ENCODE peak calls at places on chromosomes 1 and 21, in four cellular contexts. V is GM12878, C is SK-N-SH, T is HepG2. S is an unnamed sample.

GRCh38 chr21:31558839-31559367 is 100.6 kb upstream of the SOD1 start:
- DNase-seq in V (peak; percentile 54), C (peak; percentile 97), T (no peak), S (no peak)

GRCh38 chr1:6373961-6374720 is 19.4 kb downstream of the ACOT7 start:
- DNase-seq in V (no peak), C (no peak), T (no peak), S (no peak)

GRCh38 chr1:215568287-215568692 is 1.2 kb downstream of the KCTD3 start:
- DNase-seq in V (no peak), C (peak; percentile 58), T (no peak), S (peak; percentile 72)

GRCh38 chr1:180571832-180572636 is 13.3 kb downstream of the OVAAL start:
- DNase-seq in V (no peak), C (no peak), T (no peak), S (peak; percentile 51)

GRCh38 chr1:155174334-155175280 is 958 bp downstream of the TRIM46 start:
- DNase-seq in V (no peak), C (peak; percentile 90), T (no peak), S (peak; percentile 54)

GRCh38 chr21:42566524-42567180 is 53.0 kb downstream of the SLC37A1 start:
- DNase-seq in V (no peak), C (no peak), T (no peak), S (no peak)

GRCh38 chr21:43276811-43277210 is 108.0 kb downstream of the CRYAA start:
- DNase-seq in V (no peak), C (no peak), T (no peak), S (no peak)

GRCh38 chr1:31593770-31594632 is 17.7 kb downstream of the TINAGL1 start:
- DNase-seq in V (peak; percentile 26), C (peak; percentile 76), T (peak; percentile 62), S (peak; percentile 80)

GRCh38 chr1:72827285-72827684 is 544.9 kb upstream of the NEGR1 start:
- DNase-seq in V (no peak), C (no peak), T (no peak), S (no peak)

GRCh38 chr1:175388286-175388685 is 195.7 kb upstream of the KIAA0040 start:
- DNase-seq in V (no peak), C (no peak), T (no peak), S (no peak)

GRCh38 chr1:232507571-232507970 is 122.4 kb downstream of the SIPA1L2 start:
- DNase-seq in V (no peak), C (no peak), T (no peak), S (no peak)

GRCh38 chr1:181990730-181991129 is 70.8 kb downstream of the ZNF648 start:
- DNase-seq in V (no peak), C (no peak), T (no peak), S (no peak)

GRCh38 chr1:225480825-225481434 is 53.1 kb upstream of the LBR start:
- DNase-seq in V (no peak), C (peak; percentile 68), T (peak; percentile 36), S (peak; percentile 74)

GRCh38 chr1:61056674-61057439 is 25.5 kb upstream of the NFIA start:
- DNase-seq in V (no peak), C (peak; percentile 72), T (no peak), S (peak; percentile 30)

GRCh38 chr1:59258412-59259032 is 38.4 kb upstream of the FGGY start:
- DNase-seq in V (no peak), C (no peak), T (no peak), S (no peak)

GRCh38 chr1:43979528-43980254 is 681 bp downstream of the B4GALT2 start:
- DNase-seq in V (no peak), C (peak; percentile 89), T (peak; percentile 37), S (peak; percentile 87)

GRCh38 chr1:181440510-181440909 is 42.8 kb upstream of the CACNA1E start:
- DNase-seq in V (no peak), C (no peak), T (no peak), S (no peak)

GRCh38 chr1:30723296-30723897 is at the start of gene MATN1:
- DNase-seq in V (no peak), C (no peak), T (no peak), S (no peak)

GRCh38 chr1:30809514-30810263 is 52.1 kb upstream of the LAPTM5 start:
- DNase-seq in V (no peak), C (no peak), T (no peak), S (peak; percentile 80)

GRCh38 chr1:65948609-65949229 is 156.0 kb downstream of the PDE4B start:
- DNase-seq in V (no peak), C (no peak), T (no peak), S (peak; percentile 19)

GRCh38 chr1:53015508-53015860 is 46.5 kb upstream of the PODN start:
- DNase-seq in V (no peak), C (no peak), T (no peak), S (peak; percentile 44)

GRCh38 chr1:245389878-245390277 is 235.1 kb downstream of the KIF26B start:
- DNase-seq in V (no peak), C (no peak), T (no peak), S (no peak)

GRCh38 chr1:91427741-91428140 is 23.1 kb upstream of the HFM1 start:
- DNase-seq in V (no peak), C (peak; percentile 16), T (no peak), S (no peak)

GRCh38 chr1:3917761-3918160 is 17.7 kb upstream of the C1orf174 start:
- DNase-seq in V (no peak), C (no peak), T (no peak), S (no peak)

GRCh38 chr1:184911103-184911502 is 63.2 kb downstream of the NIBAN1 start:
- DNase-seq in V (no peak), C (no peak), T (no peak), S (no peak)

GRCh38 chr1:241142493-241142892 is 214.5 kb downstream of the RGS7 start:
- DNase-seq in V (no peak), C (no peak), T (no peak), S (no peak)

GRCh38 chr1:97920275-97920831 is 481 bp downstream of the DPYD start:
- DNase-seq in V (no peak), C (no peak), T (peak; percentile 3), S (no peak)

GRCh38 chr21:45319461-45320211 is 31.9 kb upstream of the POFUT2 start:
- DNase-seq in V (no peak), C (no peak), T (no peak), S (no peak)

GRCh38 chr1:191508239-191508638 is 650.0 kb upstream of the RGS18 start:
- DNase-seq in V (peak; percentile 5), C (no peak), T (no peak), S (no peak)

GRCh38 chr1:47809301-47810084 is 187.7 kb downstream of the TRABD2B start:
- DNase-seq in V (no peak), C (no peak), T (peak; percentile 21), S (no peak)

GRCh38 chr1:47805826-47806450 is 191.2 kb downstream of the TRABD2B start:
- DNase-seq in V (no peak), C (peak; percentile 77), T (no peak), S (no peak)

GRCh38 chr1:47808612-47809011 is 188.6 kb downstream of the TRABD2B start:
- DNase-seq in V (no peak), C (no peak), T (no peak), S (no peak)

GRCh38 chr1:47804127-47804526 is 193.1 kb downstream of the TRABD2B start:
- DNase-seq in V (no peak), C (peak; percentile 67), T (no peak), S (no peak)

DNA sequence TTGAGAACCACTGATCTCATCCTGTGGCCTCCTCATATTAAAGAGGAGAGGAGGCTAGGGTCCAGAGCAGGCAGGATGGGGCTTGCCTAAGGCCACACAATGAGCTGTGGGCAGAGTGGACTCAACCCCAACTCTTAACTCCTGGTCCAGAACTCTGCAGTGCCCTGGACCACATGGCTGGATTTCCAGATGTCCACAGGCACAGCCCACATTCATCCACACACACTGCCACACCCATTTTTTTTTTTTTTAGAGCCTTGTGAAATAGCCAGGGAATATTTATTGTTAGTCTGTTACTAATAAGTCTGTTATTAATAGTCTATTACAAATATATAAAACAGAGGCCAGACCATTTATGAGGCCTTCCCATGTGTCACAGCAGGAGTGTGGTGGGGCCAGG is 192.2 kb downstream of the TRABD2B start:
- DNase-seq in V (no peak), C (no peak), T (no peak), S (no peak)
- H3K4me2 ChIP-seq in V (no peak overlapping the region), C (no peak overlapping the region), T (no peak overlapping the region), S (no peak overlapping the region)

GRCh38 chr1:222798111-222798510 is 16.7 kb upstream of the DISP1 start:
- DNase-seq in V (no peak), C (no peak), T (peak; percentile 46), S (no peak)
- TF ChIP-seq NFIC in V (no peak), C (no peak), T (no peak), S (no peak)

GRCh38 chr1:202291961-202292712 is 49.6 kb downstream of the UBE2T start:
- DNase-seq in V (no peak), C (no peak), T (no peak), S (no peak)
- H3K4me2 ChIP-seq in V (no peak overlapping the region), C (no peak overlapping the region), T (no peak overlapping the region), S (no peak overlapping the region)

GRCh38 chr1:14790967-14791366 is 192.5 kb downstream of the KAZN start:
- DNase-seq in V (no peak), C (no peak), T (no peak), S (no peak)

GRCh38 chr1:14786104-14786675 is 187.7 kb downstream of the KAZN start:
- DNase-seq in V (no peak), C (no peak), T (no peak), S (no peak)

GRCh38 chr1:14788065-14788464 is 189.6 kb downstream of the KAZN start:
- DNase-seq in V (no peak), C (no peak), T (no peak), S (no peak)

GRCh38 chr1:14784790-14785773 is 186.6 kb downstream of the KAZN start:
- DNase-seq in V (no peak), C (no peak), T (no peak), S (peak; percentile 61)

DNA sequence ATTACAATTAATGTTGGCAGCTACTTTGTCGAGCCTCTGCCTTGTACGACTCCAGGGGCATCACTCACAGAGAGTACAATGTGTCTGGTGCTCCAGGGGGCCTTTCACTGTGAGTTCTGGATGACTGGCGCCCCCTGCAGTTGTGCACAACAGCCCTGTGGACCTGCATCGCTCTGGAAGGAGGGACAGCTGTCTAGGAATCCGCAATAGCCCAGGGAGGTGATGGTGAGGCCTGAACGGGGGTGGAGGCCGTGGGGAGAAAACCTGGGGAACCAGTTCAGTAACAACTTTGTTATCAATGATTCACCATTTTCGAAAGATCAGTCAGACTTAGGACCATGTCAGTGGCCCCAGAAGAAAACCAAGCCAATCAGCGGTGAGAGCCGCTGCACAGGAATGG is 189.1 kb downstream of the KAZN start:
- DNase-seq in V (no peak), C (no peak), T (no peak), S (no peak)
- TF ChIP-seq NFIC in V (no peak), C (no peak), T (no peak), S (no peak)